ENCODE peak calls at places on chromosome 2, in six cellular contexts. One of them, this sample, is unnamed.
A peak's percentile ranks its signal among the peaks of the same experiment; 100 is the strongest.

GRCh38 chr2:162172802-162173201 is 20.8 kb upstream of the GCG start:
- DNase-seq in endothelial cell of umbilical vein: no peak
- DNase-seq in heart left ventricle: no peak
- DNase-seq in A549: no peak
- DNase-seq in body of pancreas: no peak
- DNase-seq in ovary: no peak
- DNase-seq in this sample: no peak

GRCh38 chr2:149410701-149411484 is 80.5 kb downstream of the LYPD6 start:
- DNase-seq in ovary: no peak
- DNase-seq in endothelial cell of umbilical vein: peak; percentile 25
- DNase-seq in A549: no peak
- DNase-seq in body of pancreas: no peak
- DNase-seq in heart left ventricle: no peak
- DNase-seq in this sample: no peak

GRCh38 chr2:98037666-98038339 is 42.1 kb upstream of the TMEM131 start:
- DNase-seq in ovary: no peak
- DNase-seq in heart left ventricle: no peak
- DNase-seq in A549: no peak
- DNase-seq in endothelial cell of umbilical vein: no peak
- DNase-seq in body of pancreas: no peak
- DNase-seq in this sample: no peak

GRCh38 chr2:202944403-202944802 is 32.3 kb downstream of the CARF start:
- DNase-seq in heart left ventricle: no peak
- DNase-seq in ovary: no peak
- DNase-seq in endothelial cell of umbilical vein: no peak
- DNase-seq in A549: no peak
- DNase-seq in body of pancreas: no peak
- DNase-seq in this sample: no peak

GRCh38 chr2:146873646-146874259 is 971.1 kb upstream of the ACVR2A start:
- DNase-seq in endothelial cell of umbilical vein: no peak
- DNase-seq in heart left ventricle: no peak
- DNase-seq in A549: no peak
- DNase-seq in body of pancreas: no peak
- DNase-seq in ovary: no peak
- DNase-seq in this sample: no peak

GRCh38 chr2:212537311-212538155 is 1.1 kb downstream of the ERBB4 start:
- DNase-seq in heart left ventricle: peak; percentile 29
- DNase-seq in A549: no peak
- DNase-seq in ovary: peak; percentile 14
- DNase-seq in body of pancreas: peak; percentile 43
- DNase-seq in endothelial cell of umbilical vein: peak; percentile 20
- DNase-seq in this sample: no peak

GRCh38 chr2:110105608-110106467 is 9.8 kb downstream of the MALL start:
- DNase-seq in body of pancreas: no peak
- DNase-seq in ovary: no peak
- DNase-seq in endothelial cell of umbilical vein: peak; percentile 83
- DNase-seq in A549: peak; percentile 97
- DNase-seq in heart left ventricle: no peak
- DNase-seq in this sample: no peak

GRCh38 chr2:100812141-100812540 is 7.8 kb upstream of the NPAS2 start:
- DNase-seq in heart left ventricle: no peak
- DNase-seq in body of pancreas: no peak
- DNase-seq in A549: no peak
- DNase-seq in ovary: no peak
- DNase-seq in endothelial cell of umbilical vein: no peak
- DNase-seq in this sample: no peak

GRCh38 chr2:201261471-201261870 is 1.1 kb downstream of the CASP8 start:
- DNase-seq in A549: no peak
- DNase-seq in heart left ventricle: no peak
- DNase-seq in body of pancreas: no peak
- DNase-seq in endothelial cell of umbilical vein: no peak
- DNase-seq in ovary: no peak
- DNase-seq in this sample: no peak

GRCh38 chr2:46296216-46296839 is 879 bp upstream of the EPAS1 start:
- DNase-seq in endothelial cell of umbilical vein: no peak
- DNase-seq in body of pancreas: peak; percentile 63
- DNase-seq in heart left ventricle: peak; percentile 61
- DNase-seq in ovary: peak; percentile 66
- DNase-seq in A549: peak; percentile 43
- DNase-seq in this sample: peak; percentile 79

GRCh38 chr2:108910541-108911396 is 78.3 kb downstream of the EDAR start:
- DNase-seq in ovary: no peak
- DNase-seq in heart left ventricle: no peak
- DNase-seq in endothelial cell of umbilical vein: no peak
- DNase-seq in A549: no peak
- DNase-seq in body of pancreas: no peak
- DNase-seq in this sample: no peak

GRCh38 chr2:198322275-198322674 is 517.9 kb downstream of the PLCL1 start:
- DNase-seq in A549: peak; percentile 12
- DNase-seq in ovary: no peak
- DNase-seq in heart left ventricle: no peak
- DNase-seq in body of pancreas: no peak
- DNase-seq in endothelial cell of umbilical vein: no peak
- DNase-seq in this sample: no peak

GRCh38 chr2:238998775-238999174 is 150.9 kb downstream of the TWIST2 start:
- DNase-seq in heart left ventricle: no peak
- DNase-seq in A549: no peak
- DNase-seq in ovary: no peak
- DNase-seq in body of pancreas: no peak
- DNase-seq in endothelial cell of umbilical vein: no peak
- DNase-seq in this sample: no peak

GRCh38 chr2:212791579-212791978 is 253.0 kb upstream of the ERBB4 start:
- DNase-seq in ovary: no peak
- DNase-seq in heart left ventricle: no peak
- DNase-seq in A549: no peak
- DNase-seq in body of pancreas: no peak
- DNase-seq in endothelial cell of umbilical vein: no peak
- DNase-seq in this sample: no peak

GRCh38 chr2:219525533-219526232 is 11.4 kb downstream of the ASIC4 start:
- DNase-seq in endothelial cell of umbilical vein: no peak
- DNase-seq in heart left ventricle: no peak
- DNase-seq in ovary: no peak
- DNase-seq in body of pancreas: no peak
- DNase-seq in A549: no peak
- DNase-seq in this sample: no peak

GRCh38 chr2:168210898-168211570 is 36.4 kb downstream of the STK39 start:
- DNase-seq in body of pancreas: no peak
- DNase-seq in A549: peak; percentile 89
- DNase-seq in heart left ventricle: no peak
- DNase-seq in endothelial cell of umbilical vein: peak; percentile 68
- DNase-seq in ovary: no peak
- DNase-seq in this sample: no peak

GRCh38 chr2:200600549-200601212 is 14.9 kb downstream of the AOX1 start:
- DNase-seq in A549: peak; percentile 57
- DNase-seq in heart left ventricle: no peak
- DNase-seq in endothelial cell of umbilical vein: no peak
- DNase-seq in ovary: no peak
- DNase-seq in body of pancreas: no peak
- DNase-seq in this sample: no peak

GRCh38 chr2:70887208-70887549 is 48.5 kb upstream of the ATP6V1B1 start:
- DNase-seq in A549: no peak
- DNase-seq in ovary: no peak
- DNase-seq in endothelial cell of umbilical vein: no peak
- DNase-seq in heart left ventricle: no peak
- DNase-seq in body of pancreas: no peak
- DNase-seq in this sample: no peak

GRCh38 chr2:12504443-12504842 is 212.3 kb upstream of the TRIB2 start:
- DNase-seq in heart left ventricle: no peak
- DNase-seq in ovary: no peak
- DNase-seq in A549: no peak
- DNase-seq in endothelial cell of umbilical vein: peak; percentile 43
- DNase-seq in body of pancreas: no peak
- DNase-seq in this sample: no peak

GRCh38 chr2:127025357-127026062 is 81.4 kb downstream of the BIN1 start:
- DNase-seq in A549: peak; percentile 90
- DNase-seq in endothelial cell of umbilical vein: peak; percentile 50
- DNase-seq in body of pancreas: peak; percentile 47
- DNase-seq in ovary: peak; percentile 50
- DNase-seq in heart left ventricle: peak; percentile 48
- DNase-seq in this sample: peak; percentile 86

GRCh38 chr2:231800493-231801091 is 14.3 kb downstream of the COPS7B start:
- DNase-seq in ovary: no peak
- DNase-seq in body of pancreas: peak; percentile 43
- DNase-seq in A549: peak; percentile 49
- DNase-seq in heart left ventricle: no peak
- DNase-seq in endothelial cell of umbilical vein: peak; percentile 51
- DNase-seq in this sample: no peak

GRCh38 chr2:45776160-45776955 is 124.9 kb downstream of the PRKCE start:
- DNase-seq in endothelial cell of umbilical vein: no peak
- DNase-seq in ovary: no peak
- DNase-seq in heart left ventricle: no peak
- DNase-seq in body of pancreas: no peak
- DNase-seq in A549: no peak
- DNase-seq in this sample: no peak

GRCh38 chr2:171210864-171211431 is 50.3 kb upstream of the TLK1 start:
- DNase-seq in endothelial cell of umbilical vein: no peak
- DNase-seq in ovary: no peak
- DNase-seq in heart left ventricle: no peak
- DNase-seq in body of pancreas: no peak
- DNase-seq in A549: no peak
- DNase-seq in this sample: no peak

DNA sequence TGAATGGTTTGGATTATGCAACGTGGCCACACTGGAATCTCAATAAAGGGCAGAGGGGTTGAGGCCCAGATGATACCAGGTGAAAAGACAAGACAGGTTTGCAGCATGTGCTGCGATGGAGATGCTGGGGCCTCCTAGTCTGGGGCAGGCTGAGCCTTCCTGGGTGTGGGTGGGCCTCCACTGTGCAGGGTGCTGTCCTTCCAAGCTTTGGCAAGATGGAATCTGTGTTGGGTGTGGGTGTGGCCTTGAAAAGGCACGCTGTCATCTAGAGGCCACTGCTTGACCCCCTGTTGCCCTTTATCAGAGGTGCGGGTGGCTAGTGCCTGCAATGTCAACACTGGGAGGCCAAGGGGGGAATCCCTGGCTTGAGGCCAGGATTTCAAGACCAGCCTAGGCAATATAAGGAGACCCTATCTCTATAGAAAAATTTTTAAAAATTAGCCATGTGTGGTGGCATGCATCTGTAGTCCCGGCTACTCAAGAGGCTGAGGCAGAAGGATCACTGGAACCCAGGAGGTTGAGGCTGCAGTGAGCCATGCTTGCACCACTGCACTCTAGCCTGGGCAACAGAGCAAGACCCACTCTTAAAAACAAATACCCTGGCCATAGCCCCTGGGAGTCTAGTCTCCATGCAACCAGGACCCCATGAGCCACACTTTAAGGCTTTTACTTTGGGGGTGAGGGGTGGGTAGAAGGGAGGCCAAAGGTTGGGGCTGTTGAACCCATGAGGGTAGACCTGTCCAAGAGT is 13.8 kb downstream of the RRM2 start:
- DNase-seq in heart left ventricle: no peak
- DNase-seq in body of pancreas: no peak
- DNase-seq in endothelial cell of umbilical vein: no peak
- DNase-seq in A549: peak; percentile 31
- DNase-seq in ovary: no peak
- DNase-seq in this sample: peak; percentile 29
- TF ChIP-seq POLR2A in heart left ventricle: no peak
- TF ChIP-seq POLR2A in body of pancreas: no peak
- TF ChIP-seq POLR2A in endothelial cell of umbilical vein: no peak
- TF ChIP-seq POLR2A in A549: no peak
- TF ChIP-seq POLR2A in ovary: no peak
- TF ChIP-seq POLR2A in this sample: no peak

GRCh38 chr2:8798393-8798792 is 39.0 kb downstream of the KIDINS220 start:
- DNase-seq in body of pancreas: no peak
- DNase-seq in endothelial cell of umbilical vein: no peak
- DNase-seq in heart left ventricle: no peak
- DNase-seq in ovary: no peak
- DNase-seq in A549: no peak
- DNase-seq in this sample: no peak

GRCh38 chr2:8797682-8798081 is 39.7 kb downstream of the KIDINS220 start:
- DNase-seq in heart left ventricle: no peak
- DNase-seq in ovary: no peak
- DNase-seq in endothelial cell of umbilical vein: no peak
- DNase-seq in A549: no peak
- DNase-seq in body of pancreas: no peak
- DNase-seq in this sample: no peak

GRCh38 chr2:8794923-8795825 is 42.2 kb downstream of the KIDINS220 start:
- DNase-seq in heart left ventricle: no peak
- DNase-seq in A549: no peak
- DNase-seq in body of pancreas: no peak
- DNase-seq in ovary: no peak
- DNase-seq in endothelial cell of umbilical vein: no peak
- DNase-seq in this sample: no peak

GRCh38 chr2:8796315-8796848 is 41.0 kb downstream of the KIDINS220 start:
- DNase-seq in body of pancreas: no peak
- DNase-seq in ovary: no peak
- DNase-seq in endothelial cell of umbilical vein: no peak
- DNase-seq in heart left ventricle: no peak
- DNase-seq in A549: no peak
- DNase-seq in this sample: no peak

GRCh38 chr2:8796878-8797550 is 40.4 kb downstream of the KIDINS220 start:
- DNase-seq in heart left ventricle: no peak
- DNase-seq in body of pancreas: no peak
- DNase-seq in endothelial cell of umbilical vein: no peak
- DNase-seq in ovary: no peak
- DNase-seq in A549: no peak
- DNase-seq in this sample: no peak
- TF ChIP-seq POLR2A in heart left ventricle: no peak
- TF ChIP-seq POLR2A in body of pancreas: no peak
- TF ChIP-seq POLR2A in endothelial cell of umbilical vein: no peak
- TF ChIP-seq POLR2A in ovary: no peak
- TF ChIP-seq POLR2A in A549: no peak
- TF ChIP-seq POLR2A in this sample: no peak

GRCh38 chr2:130355578-130356431 is at the start of gene PTPN18:
- DNase-seq in A549: peak; percentile 85
- DNase-seq in body of pancreas: peak; percentile 90
- DNase-seq in heart left ventricle: peak; percentile 92
- DNase-seq in ovary: peak; percentile 88
- DNase-seq in endothelial cell of umbilical vein: peak; percentile 89
- DNase-seq in this sample: peak; percentile 94
- TF ChIP-seq POLR2A in A549: peak; percentile 91
- TF ChIP-seq POLR2A in body of pancreas: peak; percentile 96
- TF ChIP-seq POLR2A in heart left ventricle: no peak
- TF ChIP-seq POLR2A in ovary: peak; percentile 63
- TF ChIP-seq POLR2A in endothelial cell of umbilical vein: peak; percentile 75
- TF ChIP-seq POLR2A in this sample: peak; percentile 29

GRCh38 chr2:55054076-55054475 is 3.8 kb upstream of the RTN4 start:
- DNase-seq in A549: no peak
- DNase-seq in body of pancreas: no peak
- DNase-seq in ovary: no peak
- DNase-seq in heart left ventricle: no peak
- DNase-seq in endothelial cell of umbilical vein: no peak
- DNase-seq in this sample: no peak

GRCh38 chr2:55054476-55054875 is 4.2 kb upstream of the RTN4 start:
- DNase-seq in A549: no peak
- DNase-seq in ovary: no peak
- DNase-seq in endothelial cell of umbilical vein: no peak
- DNase-seq in heart left ventricle: no peak
- DNase-seq in body of pancreas: no peak
- DNase-seq in this sample: no peak

GRCh38 chr2:55051026-55051866 is 995 bp upstream of the RTN4 start:
- DNase-seq in ovary: peak; percentile 65
- DNase-seq in body of pancreas: peak; percentile 46
- DNase-seq in A549: peak; percentile 96
- DNase-seq in heart left ventricle: peak; percentile 53
- DNase-seq in endothelial cell of umbilical vein: peak; percentile 96
- DNase-seq in this sample: peak; percentile 94

GRCh38 chr2:55050133-55050994 is at the start of gene RTN4:
- DNase-seq in endothelial cell of umbilical vein: peak; percentile 99
- DNase-seq in A549: peak; percentile 100
- DNase-seq in body of pancreas: peak; percentile 98
- DNase-seq in ovary: peak; percentile 98
- DNase-seq in heart left ventricle: peak; percentile 99
- DNase-seq in this sample: peak; percentile 100

GRCh38 chr2:55052087-55053061 is 2.1 kb upstream of the RTN4 start:
- DNase-seq in body of pancreas: no peak
- DNase-seq in ovary: no peak
- DNase-seq in endothelial cell of umbilical vein: no peak
- DNase-seq in heart left ventricle: no peak
- DNase-seq in A549: no peak
- DNase-seq in this sample: no peak
- TF ChIP-seq POLR2A in body of pancreas: no peak
- TF ChIP-seq POLR2A in ovary: no peak
- TF ChIP-seq POLR2A in endothelial cell of umbilical vein: no peak
- TF ChIP-seq POLR2A in heart left ventricle: no peak
- TF ChIP-seq POLR2A in A549: no peak
- TF ChIP-seq POLR2A in this sample: no peak

This sample was measured in sigmoid colon.